ENCODE peak calls at places on chromosomes 5 and 9, in eight cellular contexts. K is brain microvascular endothelial cell, J is IMR-90, W is cardiac fibroblast, M is GM12865, L is tibial nerve, U is mesendoderm, S is BJ. H is an unnamed sample.

GRCh38 chr5:51095481-51095880 is 287.8 kb upstream of the ISL1 start:
- DNase-seq in S (no peak), M (no peak), U (peak), L (no peak), W (no peak), K (no peak), J (no peak), H (no peak)

GRCh38 chr5:159956074-159956473 is 39.8 kb downstream of the ADRA1B start:
- DNase-seq in J (peak), M (no peak), L (no peak), S (peak), U (no peak), W (peak), K (no peak), H (no peak)

GRCh38 chr5:124888050-124888506 is 141.6 kb upstream of the ZNF608 start:
- DNase-seq in J (no peak), W (no peak), S (no peak), M (no peak), U (peak), L (no peak), K (peak), H (no peak)

GRCh38 chr5:147098233-147098790 is 136.5 kb upstream of the STK32A start:
- DNase-seq in J (peak), M (peak), S (peak), W (peak), K (peak), U (peak), L (peak), H (no peak)

GRCh38 chr9:134624827-134625181 is 16.8 kb upstream of the COL5A1 start:
- DNase-seq in M (no peak), J (peak), U (peak), L (no peak), S (peak), K (peak), W (peak), H (no peak)

GRCh38 chr9:121950441-121950840 is 142.7 kb downstream of the TTLL11 start:
- DNase-seq in K (no peak), M (no peak), L (no peak), S (no peak), W (no peak), U (no peak), J (no peak), H (no peak)

GRCh38 chr9:101307041-101307440 is 77.8 kb downstream of the BAAT start:
- DNase-seq in S (no peak), U (no peak), M (no peak), J (no peak), K (no peak), L (no peak), W (no peak), H (no peak)

GRCh38 chr9:27548055-27548741 is 18.6 kb upstream of the MOB3B start:
- DNase-seq in S (no peak), L (peak), W (peak), U (peak), K (no peak), M (peak), J (peak), H (no peak)

GRCh38 chr9:134854541-134854981 is 26.0 kb upstream of the FCN2 start:
- DNase-seq in J (no peak), U (no peak), W (no peak), M (no peak), S (no peak), L (no peak), K (no peak), H (no peak)

GRCh38 chr5:150208187-150209015 is 18.5 kb downstream of the SLC6A7 start:
- DNase-seq in L (no peak), U (peak), J (peak), W (peak), M (no peak), S (no peak), K (peak), H (no peak)

GRCh38 chr9:123343428-123344272 is 12.3 kb upstream of the CRB2 start:
- DNase-seq in W (peak), K (no peak), J (no peak), U (no peak), S (no peak), L (no peak), M (peak), H (no peak)

GRCh38 chr9:19049872-19050636 is 827 bp downstream of the RRAGA start:
- DNase-seq in W (peak), M (peak), K (peak), S (no peak), L (peak), J (peak), U (peak), H (no peak)

GRCh38 chr5:157544623-157544989 is 31.0 kb downstream of the ADAM19 start:
- DNase-seq in K (no peak), M (peak), U (no peak), S (no peak), J (no peak), L (no peak), W (no peak), H (no peak)

GRCh38 chr9:13485068-13485596 is 205.6 kb upstream of the MPDZ start:
- DNase-seq in W (peak), S (no peak), K (peak), J (peak), M (no peak), U (no peak), L (peak), H (no peak)

GRCh38 chr9:112380102-112380581 is at the start of gene HSDL2:
- DNase-seq in K (no peak), M (peak), W (peak), J (peak), U (no peak), L (peak), S (no peak), H (no peak)

GRCh38 chr5:3301316-3301715 is 294.3 kb upstream of the IRX1 start:
- DNase-seq in U (no peak), L (no peak), M (no peak), J (no peak), K (no peak), W (no peak), S (no peak), H (no peak)

GRCh38 chr9:82491604-82492003 is 503.0 kb downstream of the SPATA31D1 start:
- DNase-seq in J (peak), S (no peak), W (peak), M (no peak), K (no peak), L (no peak), U (no peak), H (no peak)

GRCh38 chr5:149172261-149172660 is 31.0 kb downstream of the ABLIM3 start:
- DNase-seq in U (no peak), J (peak), L (no peak), K (peak), M (peak), W (peak), S (peak), H (peak)

GRCh38 chr5:141639357-141640050 is 2.7 kb downstream of the RELL2 start:
- DNase-seq in W (no peak), S (no peak), M (no peak), U (no peak), L (no peak), K (no peak), J (no peak), H (no peak)

GRCh38 chr5:173901705-173902104 is 13.6 kb downstream of the CPEB4 start:
- DNase-seq in J (no peak), M (no peak), U (no peak), K (no peak), W (no peak), S (no peak), L (no peak), H (no peak)

GRCh38 chr9:76158713-76159112 is 235.5 kb downstream of the RFK start:
- DNase-seq in J (no peak), K (no peak), S (no peak), W (no peak), U (no peak), L (no peak), M (no peak), H (no peak)

GRCh38 chr5:52909192-52909591 is 80.0 kb upstream of the ITGA2 start:
- DNase-seq in J (no peak), L (no peak), W (no peak), U (peak), K (peak), M (no peak), S (no peak), H (no peak)

GRCh38 chr9:104280216-104280585 is 186.1 kb downstream of the SMC2 start:
- DNase-seq in K (no peak), J (no peak), S (no peak), U (no peak), M (no peak), L (no peak), W (no peak), H (no peak)

GRCh38 chr9:134172198-134173126 is 8.1 kb upstream of the RNU6ATAC start:
- DNase-seq in M (no peak), S (no peak), J (no peak), K (no peak), L (no peak), U (no peak), W (no peak), H (no peak)

GRCh38 chr9:100352201-100352726 is 478 bp downstream of the TEX10 start:
- DNase-seq in W (peak), U (peak), L (peak), M (peak), S (no peak), J (peak), K (peak), H (no peak)

GRCh38 chr5:169576181-169576598 is 7.4 kb upstream of the SPDL1 start:
- DNase-seq in U (no peak), W (peak), K (peak), J (peak), S (peak), M (no peak), L (no peak), H (peak)

GRCh38 chr5:95879661-95880060 is 57.1 kb upstream of the GLRX start:
- DNase-seq in M (no peak), L (no peak), W (no peak), U (no peak), J (no peak), S (no peak), K (no peak), H (no peak)

DNA sequence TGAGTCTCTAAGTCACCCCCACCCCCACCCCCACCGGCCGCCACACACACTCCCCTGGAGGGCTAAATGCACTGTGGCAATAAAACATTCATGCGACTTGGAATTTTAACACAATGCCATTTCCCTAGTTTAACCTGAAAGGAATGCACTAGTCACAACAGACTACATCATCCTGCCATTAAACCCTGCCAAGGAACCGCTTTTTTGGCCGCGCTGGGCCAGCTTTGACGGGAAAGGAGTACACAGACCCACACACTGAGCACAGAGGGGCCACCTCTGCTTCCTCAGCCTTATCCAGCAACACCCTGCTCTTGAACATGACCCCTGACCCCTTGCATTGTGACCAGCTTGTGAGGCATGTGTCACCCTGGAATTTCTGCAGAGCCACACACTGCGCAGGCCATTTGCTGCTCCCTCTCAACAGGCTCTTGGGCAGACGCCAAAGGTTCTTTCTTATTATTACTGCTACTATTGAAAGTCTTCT is 165.3 kb downstream of the BNC2 start:
- DNase-seq in M (no peak), J (peak), S (peak), L (peak), U (peak), K (peak), W (peak), H (peak)
- H3K4me3 ChIP-seq in M (no peak), J (peak), S (no peak), L (peak), U (no peak), K (peak), W (peak), H (peak)

GRCh38 chr9:6632516-6633328 is 12.8 kb downstream of the GLDC start:
- DNase-seq in W (no peak), J (no peak), K (no peak), S (no peak), L (no peak), M (peak), U (peak), H (no peak)
- H3K4me3 ChIP-seq in W (no peak), J (no peak), K (no peak), S (no peak), L (no peak), M (peak), U (no peak), H (no peak)

GRCh38 chr5:179343902-179344300 is 1.4 kb downstream of the ADAMTS2 start:
- DNase-seq in J (peak), S (no peak), M (no peak), K (peak), L (no peak), U (peak), W (peak), H (no peak)
- H3K4me3 ChIP-seq in J (peak), S (peak), M (no peak), K (peak), L (peak), U (peak), W (peak), H (peak)

DNA sequence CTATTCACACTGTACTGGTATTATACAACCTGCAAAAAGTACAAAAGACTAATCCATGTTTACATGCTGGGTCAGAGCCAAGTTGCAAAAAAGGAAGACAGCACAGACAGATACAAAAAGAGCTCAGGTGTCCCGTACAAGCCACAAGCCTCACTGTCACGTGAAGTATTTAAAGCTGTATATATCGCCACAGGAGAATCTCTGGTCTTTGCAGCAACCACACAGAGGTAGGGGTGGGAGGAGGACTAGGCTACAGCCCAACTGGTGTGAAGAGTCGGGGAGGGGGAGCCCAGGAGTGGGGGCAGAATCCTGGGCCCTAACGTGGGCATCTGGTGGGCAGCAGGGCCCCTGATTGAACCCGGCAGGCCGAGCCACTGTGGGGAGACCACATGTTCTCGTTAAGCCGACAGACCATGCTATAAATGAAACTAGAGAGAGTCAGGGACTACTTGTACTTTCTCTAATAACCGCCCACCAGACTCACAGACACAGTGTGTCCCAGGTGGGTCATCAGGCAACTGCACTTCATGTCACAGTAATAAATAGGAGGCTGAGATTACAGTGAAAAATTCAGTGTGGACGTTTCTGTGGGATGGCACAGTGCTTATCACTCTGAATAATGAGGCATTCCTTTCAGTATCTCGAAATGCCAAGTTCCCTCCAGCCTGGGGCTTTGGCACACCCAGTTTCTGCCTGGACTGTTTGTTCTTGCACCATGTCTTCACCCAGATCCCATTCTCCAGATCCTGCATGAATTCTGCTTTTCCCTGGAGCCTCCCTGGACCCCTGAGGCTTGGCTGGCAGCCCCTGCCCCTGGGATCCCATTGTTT is 79.3 kb upstream of the SH3PXD2B start:
- DNase-seq in W (no peak), M (peak), S (no peak), U (no peak), K (no peak), J (no peak), L (no peak), H (no peak)
- H3K4me3 ChIP-seq in W (no peak), M (no peak), S (no peak), U (no peak), K (no peak), J (no peak), L (no peak), H (no peak)

DNA sequence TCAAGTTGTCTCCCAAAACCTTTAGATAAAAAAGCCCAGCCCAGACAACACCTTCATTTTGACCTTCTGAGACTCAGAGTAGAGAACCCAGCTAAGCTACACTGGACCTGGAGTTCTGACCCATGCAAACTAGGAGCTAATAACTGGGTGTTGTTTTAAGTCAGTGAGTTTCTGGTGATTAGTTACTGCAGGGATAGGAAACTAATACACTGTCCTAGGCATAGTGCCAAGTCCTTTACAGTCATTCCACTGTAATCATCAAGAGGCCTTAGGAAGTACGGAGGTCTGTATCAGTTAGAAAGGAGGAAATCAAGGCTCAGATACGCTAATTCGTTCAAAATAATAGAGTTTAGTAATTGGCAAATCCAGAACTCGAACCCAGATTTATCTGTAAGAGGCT is 197.9 kb downstream of the KCTD16 start:
- DNase-seq in J (peak), M (no peak), S (no peak), K (no peak), W (peak), U (no peak), L (no peak), H (no peak)
- H3K4me3 ChIP-seq in J (no peak), M (no peak), S (no peak), K (no peak), W (no peak), U (no peak), L (no peak), H (no peak)

DNA sequence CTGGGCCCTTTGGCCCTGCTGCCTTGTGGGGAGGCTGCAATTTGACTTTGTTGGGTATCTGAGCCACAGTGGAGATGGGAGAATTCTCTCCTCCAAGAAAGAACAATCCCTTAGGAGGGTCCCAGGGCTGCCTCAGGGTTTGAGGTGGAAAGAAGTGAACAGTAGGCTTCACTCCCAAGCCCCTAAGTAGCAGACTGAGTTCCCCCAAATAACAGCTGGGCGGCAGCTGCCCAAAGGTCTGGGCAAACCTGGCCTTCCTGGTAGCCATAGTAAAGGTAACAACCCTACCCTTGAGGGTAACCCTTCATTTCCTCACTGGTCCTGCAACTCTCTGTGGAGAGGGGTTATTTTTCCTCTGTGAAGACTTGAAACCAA is 746 bp downstream of the RGS3 start:
- DNase-seq in L (no peak), M (no peak), S (no peak), U (no peak), W (no peak), K (no peak), J (no peak), H (no peak)
- H3K4me3 ChIP-seq in L (no peak), M (peak), S (no peak), U (no peak), W (no peak), K (no peak), J (no peak), H (no peak)

DNA sequence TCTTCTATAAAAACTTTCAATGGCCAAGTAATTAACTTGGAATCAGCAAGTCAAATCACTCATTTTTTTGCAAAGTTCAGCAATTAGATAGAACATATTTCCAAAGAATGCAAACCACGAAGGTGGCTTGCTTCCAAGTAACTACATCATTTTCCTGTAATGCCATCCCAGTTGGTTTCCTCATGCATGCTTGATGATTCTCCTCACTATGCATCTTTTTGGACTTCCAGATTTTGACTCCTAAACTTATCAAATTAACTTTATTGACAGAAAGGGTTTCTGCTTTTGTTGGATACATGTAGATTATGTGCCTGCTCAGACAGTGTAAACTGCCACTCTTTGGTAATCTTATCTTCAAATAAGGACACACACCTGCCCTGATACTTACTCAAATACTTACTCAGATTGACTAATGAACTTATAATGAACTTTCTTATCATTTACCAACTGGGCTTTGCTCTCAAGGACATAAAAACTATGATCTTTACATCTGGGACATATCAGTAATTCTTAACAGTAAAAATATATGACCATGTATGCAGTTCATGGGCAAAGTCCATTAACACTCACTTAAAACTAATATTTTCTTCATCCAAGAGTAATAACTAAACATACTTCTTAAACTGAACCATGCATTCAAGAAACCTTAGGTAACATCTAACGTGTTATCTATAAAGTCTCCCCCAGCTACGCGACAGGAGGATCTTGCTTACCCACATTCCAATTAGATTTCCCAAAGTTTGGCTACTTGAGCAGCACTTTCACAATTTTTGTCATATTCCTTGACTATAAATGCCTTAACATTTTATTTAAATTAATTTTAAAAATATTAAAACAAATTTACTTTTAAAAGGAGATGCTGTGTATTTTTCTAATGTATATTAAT is 25.0 kb upstream of the IFNE start:
- DNase-seq in W (peak), M (no peak), J (peak), S (peak), L (peak), K (peak), U (peak), H (peak)
- H3K4me3 ChIP-seq in W (no peak), M (no peak), J (no peak), S (no peak), L (no peak), K (no peak), U (no peak), H (no peak)